ENCODE peak calls at places on chromosomes 6 and 20, in eight cellular contexts. R is CD8-positive, alpha-beta memory T cell; F is heart right ventricle; P is neural progenitor cell; Z is fibroblast of lung; X is ovary; N is HCT116; T is H9. M is an unnamed sample. For H3K9me3, the result is how much of the 10 kb centered on the place peaks cover.

GRCh38 chr6:107033136-107033535 is 5.1 kb downstream of the MTRES1 start:
- DNase-seq in N (no peak), P (no peak), R (no peak), F (no peak), T (no peak), X (no peak), Z (no peak), M (no peak)

GRCh38 chr6:3628143-3628840 is 123.2 kb downstream of the PXDC1 start:
- DNase-seq in T (no peak), N (no peak), Z (no peak), X (no peak), R (no peak), P (no peak), F (no peak), M (no peak)

GRCh38 chr6:15791401-15792137 is 128.7 kb upstream of the DTNBP1 start:
- DNase-seq in T (no peak), X (no peak), N (no peak), R (no peak), F (no peak), Z (no peak), P (no peak), M (no peak)

GRCh38 chr6:30685157-30685976 is 1.1 kb downstream of the PPP1R18 start:
- DNase-seq in P (no peak), N (no peak), R (no peak), T (no peak), Z (peak), X (no peak), F (peak), M (peak)

GRCh38 chr6:37889015-37889885 is 69.7 kb downstream of the ZFAND3 start:
- DNase-seq in F (no peak), T (no peak), N (no peak), P (no peak), R (no peak), X (no peak), Z (no peak), M (no peak)

GRCh38 chr6:32096394-32097258 is 12.5 kb downstream of the TNXB start:
- DNase-seq in T (peak), N (no peak), Z (no peak), F (no peak), R (no peak), X (no peak), P (no peak), M (peak)

GRCh38 chr6:54903884-54904283 is 57.3 kb downstream of the FAM83B start:
- DNase-seq in Z (peak), R (no peak), P (no peak), X (no peak), N (no peak), F (no peak), T (no peak), M (no peak)

GRCh38 chr20:45944151-45944964 is 9.9 kb downstream of the PCIF1 start:
- DNase-seq in N (no peak), Z (no peak), P (no peak), X (no peak), R (no peak), T (no peak), F (no peak), M (no peak)

GRCh38 chr6:154430494-154430919 is 73.9 kb upstream of the IPCEF1 start:
- DNase-seq in X (no peak), Z (no peak), N (no peak), P (no peak), F (no peak), R (no peak), T (no peak), M (no peak)

GRCh38 chr20:45450097-45450818 is 19.3 kb upstream of the WFDC2 start:
- DNase-seq in R (no peak), N (peak), X (no peak), T (peak), P (peak), Z (peak), F (no peak), M (no peak)

GRCh38 chr6:110541701-110542309 is 65.4 kb upstream of the SLC22A16 start:
- DNase-seq in R (no peak), Z (no peak), F (peak), T (no peak), P (no peak), X (no peak), N (no peak), M (no peak)

GRCh38 chr20:4113546-4113945 is 98.2 kb upstream of the RNF24 start:
- DNase-seq in N (no peak), R (no peak), T (no peak), Z (no peak), X (no peak), P (no peak), F (no peak), M (no peak)

GRCh38 chr20:52454660-52455059 is 263.1 kb upstream of the ZFP64 start:
- DNase-seq in T (no peak), F (no peak), X (no peak), R (no peak), Z (peak), N (no peak), P (no peak), M (no peak)

GRCh38 chr20:58112017-58112781 is 116.3 kb downstream of the ANKRD60 start:
- DNase-seq in T (peak), P (no peak), F (no peak), X (no peak), R (no peak), N (no peak), Z (peak), M (no peak)

GRCh38 chr20:19974621-19975435 is 42.3 kb upstream of the NAA20 start:
- DNase-seq in P (no peak), Z (peak), X (peak), T (no peak), R (no peak), N (no peak), F (peak), M (peak)

GRCh38 chr20:15224199-15224598 is 886.8 kb upstream of the FLRT3 start:
- DNase-seq in R (no peak), N (no peak), X (no peak), T (no peak), F (no peak), Z (no peak), P (no peak), M (no peak)

GRCh38 chr6:64301307-64302236 is 666.0 kb downstream of the PHF3 start:
- DNase-seq in P (no peak), T (no peak), Z (no peak), R (no peak), X (no peak), N (no peak), F (no peak), M (no peak)
- H3K9me3 ChIP-seq in P (under half), T (under half), Z (under half), R (under half), X (under half), N (under half), F (under half), M (under half)

GRCh38 chr20:56608376-56608775 is 20.7 kb upstream of the TFAP2C start:
- DNase-seq in N (no peak), R (no peak), F (no peak), P (no peak), X (no peak), T (no peak), Z (no peak), M (no peak)
- H3K9me3 ChIP-seq in N (under half), R (under half), F (under half), P (under half), X (under half), T (under half), Z (under half), M (under half)

DNA sequence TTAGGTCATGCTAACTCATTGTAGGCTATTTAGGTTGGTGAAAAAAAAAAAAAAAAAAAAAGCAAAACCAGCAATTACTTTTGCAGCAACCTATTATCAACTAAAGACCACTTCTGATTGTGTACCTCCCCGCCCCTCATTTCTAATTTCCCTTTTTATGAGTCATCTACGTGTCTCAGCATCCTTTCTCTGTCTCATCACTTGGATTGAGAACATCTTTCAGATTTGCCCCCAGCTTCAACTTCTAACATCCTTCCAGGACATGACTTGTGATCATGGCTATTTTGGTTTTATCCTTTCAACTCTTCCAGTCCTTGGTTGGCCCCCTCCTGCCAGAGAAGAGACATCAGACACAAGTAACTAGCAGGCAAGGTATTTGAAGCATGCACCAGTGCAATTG is 156.7 kb upstream of the CCN2 start:
- DNase-seq in T (no peak), R (no peak), X (no peak), N (no peak), F (no peak), P (no peak), Z (no peak), M (no peak)
- H3K9me3 ChIP-seq in T (under half), R (under half), X (under half), N (under half), F (under half), P (under half), Z (under half), M (under half)

GRCh38 chr20:60378620-60379019 is 420.4 kb downstream of the CDH26 start:
- DNase-seq in P (no peak), F (no peak), T (no peak), N (no peak), X (no peak), Z (no peak), R (no peak), M (no peak)
- H3K9me3 ChIP-seq in P (under half), F (under half), T (under half), N (under half), X (under half), Z (under half), R (under half), M (under half)

GRCh38 chr20:59753836-59754235 is 149.5 kb downstream of the PHACTR3 start:
- DNase-seq in F (no peak), T (no peak), N (no peak), X (no peak), R (no peak), P (no peak), Z (no peak), M (no peak)
- H3K9me3 ChIP-seq in F (under half), T (under half), N (under half), X (under half), R (under half), P (under half), Z (under half), M (under half)

DNA sequence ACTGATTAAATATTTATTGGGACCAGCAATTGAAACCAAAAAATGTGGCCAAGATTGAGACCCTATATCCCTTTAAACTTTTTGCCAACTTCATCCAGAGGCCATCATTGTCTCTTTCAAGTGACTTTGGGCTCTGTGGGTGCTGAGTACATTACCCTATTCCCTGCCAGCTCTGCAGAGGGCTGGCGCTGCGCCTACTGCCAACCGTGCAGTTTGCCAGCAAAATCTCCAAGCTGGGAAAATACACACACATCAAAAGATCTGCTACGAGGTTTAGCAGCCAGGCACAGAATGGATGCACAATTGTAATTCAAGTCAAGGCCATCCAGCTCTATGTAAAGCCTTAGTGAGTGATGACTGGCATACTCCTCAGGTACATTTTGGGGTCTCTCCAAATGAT is 125.0 kb downstream of the CBLN4 start:
- DNase-seq in P (no peak), X (no peak), R (no peak), F (no peak), T (no peak), Z (no peak), N (no peak), M (no peak)
- H3K9me3 ChIP-seq in P (under half), X (under half), R (under half), F (under half), T (half or more), Z (under half), N (under half), M (under half)

GRCh38 chr6:169985121-169986015 is 233.9 kb downstream of the ERMARD start:
- DNase-seq in X (no peak), P (no peak), N (no peak), R (no peak), T (no peak), F (no peak), Z (no peak), M (no peak)
- H3K9me3 ChIP-seq in X (under half), P (under half), N (under half), R (under half), T (under half), F (under half), Z (under half), M (under half)

M was measured in BE2C.